ENCODE peak calls at places on chromosomes 5 and 9, in seven cellular contexts. S is A549, I is right lobe of liver, N is prostate gland, X is GM12891, V is H54, H is stomach. G is an unnamed sample.

GRCh38 chr9:70110194-70111041 is 66.8 kb downstream of the MAMDC2 start:
- DNase-seq in S (no peak), I (no peak), N (no peak), X (no peak), V (peak), H (no peak), G (no peak)

GRCh38 chr5:72248352-72249032 is 71.5 kb downstream of the MRPS27 start:
- DNase-seq in S (peak), I (no peak), N (peak), X (no peak), V (peak), H (no peak), G (peak)

GRCh38 chr5:61637566-61637965 is 305.5 kb downstream of the ZSWIM6 start:
- DNase-seq in S (no peak), I (no peak), N (no peak), X (no peak), V (no peak), H (no peak), G (no peak)

GRCh38 chr9:131112374-131113159 is 12.8 kb upstream of the NUP214 start:
- DNase-seq in S (no peak), I (peak), N (no peak), X (peak), V (no peak), H (no peak), G (no peak)

GRCh38 chr9:125812403-125812802 is 65.2 kb downstream of the PBX3 start:
- DNase-seq in S (no peak), I (no peak), N (no peak), X (no peak), V (no peak), H (no peak), G (no peak)

GRCh38 chr9:106286249-106286648 is 576.7 kb upstream of the ZNF462 start:
- DNase-seq in S (peak), I (no peak), N (no peak), X (peak), V (no peak), H (no peak), G (no peak)

GRCh38 chr5:14476791-14477435 is 104.7 kb upstream of the OTULINL start:
- DNase-seq in S (no peak), I (no peak), N (no peak), X (no peak), V (peak), H (no peak), G (no peak)

GRCh38 chr5:139369181-139369580 is 13.9 kb downstream of the SLC23A1 start:
- DNase-seq in S (no peak), I (no peak), N (no peak), X (no peak), V (no peak), H (no peak), G (no peak)

GRCh38 chr5:119318256-119318914 is 37.4 kb upstream of the TNFAIP8 start:
- DNase-seq in S (no peak), I (no peak), N (no peak), X (no peak), V (no peak), H (no peak), G (peak)

GRCh38 chr5:172981931-172982330 is 1.6 kb upstream of the ATP6V0E1 start:
- DNase-seq in S (no peak), I (no peak), N (no peak), X (no peak), V (no peak), H (no peak), G (no peak)

GRCh38 chr5:172979778-172980177 is 3.8 kb upstream of the ATP6V0E1 start:
- DNase-seq in S (no peak), I (no peak), N (no peak), X (no peak), V (no peak), H (no peak), G (no peak)

GRCh38 chr5:172984244-172984953 is 828 bp downstream of the ATP6V0E1 start:
- DNase-seq in S (peak), I (peak), N (peak), X (peak), V (peak), H (peak), G (peak)

GRCh38 chr5:172985596-172985995 is 2.0 kb downstream of the ATP6V0E1 start:
- DNase-seq in S (no peak), I (no peak), N (no peak), X (no peak), V (no peak), H (no peak), G (no peak)

DNA sequence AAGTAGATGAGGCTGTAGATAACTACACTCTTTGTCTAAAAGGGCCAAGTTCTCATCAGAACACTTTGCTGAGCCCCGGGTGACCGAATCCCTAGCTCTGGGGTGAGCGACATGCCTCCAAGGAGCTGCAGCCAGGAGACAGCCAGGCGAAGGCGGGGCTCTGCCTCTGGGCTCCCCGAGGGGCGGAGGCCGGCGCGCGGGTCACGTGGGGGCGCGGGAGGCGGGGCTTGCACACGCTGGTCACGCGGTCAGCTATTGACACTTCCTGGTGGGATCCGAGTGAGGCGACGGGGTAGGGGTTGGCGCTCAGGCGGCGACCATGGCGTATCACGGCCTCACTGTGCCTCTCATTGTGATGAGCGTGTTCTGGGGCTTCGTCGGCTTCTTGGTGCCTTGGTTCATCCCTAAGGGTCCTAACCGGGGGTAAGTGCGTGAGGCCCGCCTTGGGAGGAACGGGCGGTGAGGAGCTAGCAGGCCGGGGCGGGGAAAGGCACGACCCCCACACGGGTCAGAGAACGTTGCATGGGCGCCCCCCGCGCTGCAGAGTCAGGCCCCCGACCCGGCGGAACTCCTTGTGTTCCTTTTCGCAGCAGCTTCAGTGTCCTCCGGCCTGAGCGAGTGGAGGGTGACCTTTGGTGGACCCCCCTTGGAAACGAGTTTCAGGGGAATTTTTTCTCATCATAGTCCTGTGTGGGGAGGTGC is at the start of gene ATP6V0E1:
- DNase-seq in S (peak), I (peak), N (peak), X (peak), V (peak), H (peak), G (peak)
- TF ChIP-seq POLR2A in S (peak), I (peak), N (peak), X (peak), V (peak), H (no peak), G (peak)

GRCh38 chr5:36786613-36787012 is 90.0 kb upstream of the NIPBL start:
- DNase-seq in S (no peak), I (no peak), N (no peak), X (no peak), V (no peak), H (peak), G (no peak)
- TF ChIP-seq POLR2A in S (no peak), I (no peak), N (no peak), X (no peak), V (no peak), H (no peak), G (no peak)

GRCh38 chr5:36875789-36876388 is 680 bp upstream of the NIPBL start:
- DNase-seq in S (peak), I (peak), N (peak), X (peak), V (peak), H (peak), G (peak)
- TF ChIP-seq POLR2A in S (no peak), I (no peak), N (peak), X (no peak), V (peak), H (no peak), G (no peak)

GRCh38 chr5:178213003-178213449 is 8.7 kb downstream of the HNRNPAB start:
- DNase-seq in S (no peak), I (peak), N (no peak), X (no peak), V (no peak), H (no peak), G (no peak)
- TF ChIP-seq POLR2A in S (no peak), I (no peak), N (no peak), X (peak), V (no peak), H (no peak), G (no peak)